ENCODE peak calls at places on chromosome 10, in nine cellular contexts. K is cardiac fibroblast; W is fibroblast of villous mesenchyme; H is GM04504; V is CD8-positive, alpha-beta memory T cell; D is fibroblast of lung; U is EH; Y is colonic mucosa; E is psoas muscle. B is an unnamed sample.

GRCh38 chr10:132844069-132844809 is 58.3 kb upstream of the NKX6-2 start:
- DNase-seq in U (no peak), W (no peak), K (no peak), Y (peak), D (no peak), E (no peak), H (no peak), V (no peak), B (no peak)

GRCh38 chr10:19702215-19702614 is 114.0 kb upstream of the PLXDC2 start:
- DNase-seq in U (peak), V (no peak), Y (no peak), E (no peak), H (no peak), W (peak), K (peak), D (peak), B (no peak)

GRCh38 chr10:7153750-7154149 is 257.1 kb downstream of the SFMBT2 start:
- DNase-seq in W (peak), Y (no peak), U (no peak), D (peak), H (no peak), V (no peak), K (no peak), E (no peak), B (no peak)

GRCh38 chr10:87723500-87723899 is 63.8 kb downstream of the PAPSS2 start:
- DNase-seq in H (no peak), V (no peak), E (no peak), K (no peak), D (no peak), W (peak), Y (peak), U (peak), B (no peak)

GRCh38 chr10:31136951-31137885 is 105.6 kb upstream of the ZNF438 start:
- DNase-seq in K (peak), H (no peak), E (no peak), W (peak), D (peak), Y (no peak), U (peak), V (peak), B (no peak)

GRCh38 chr10:6239213-6239991 is 36.7 kb downstream of the PFKFB3 start:
- DNase-seq in W (peak), Y (no peak), K (peak), V (no peak), E (peak), D (peak), H (peak), U (peak), B (peak)

GRCh38 chr10:74799840-74800239 is 26.6 kb upstream of the KAT6B start:
- DNase-seq in W (peak), H (no peak), U (peak), V (no peak), D (peak), E (no peak), K (peak), Y (no peak), B (no peak)

GRCh38 chr10:80500572-80501380 is 36.9 kb upstream of the SH2D4B start:
- DNase-seq in Y (no peak), K (peak), D (no peak), E (peak), V (peak), W (peak), U (no peak), H (no peak), B (no peak)

B was measured in OCI-LY7.